ENCODE peak calls at places on chromosomes 2 and 18, in seven cellular contexts. One of them, this sample, is unnamed.

GRCh38 chr2:206472094-206472493 is 28.8 kb downstream of the ADAM23 start:
- DNase-seq in tibial nerve: no peak
- DNase-seq in transverse colon: no peak
- DNase-seq in pancreas: no peak
- DNase-seq in suprapubic skin: no peak
- DNase-seq in spleen: no peak
- DNase-seq in heart left ventricle: no peak
- DNase-seq in this sample: no peak

GRCh38 chr18:48376406-48376805 is 32.8 kb downstream of the ZBTB7C start:
- DNase-seq in tibial nerve: no peak
- DNase-seq in transverse colon: no peak
- DNase-seq in pancreas: no peak
- DNase-seq in suprapubic skin: no peak
- DNase-seq in spleen: no peak
- DNase-seq in heart left ventricle: no peak
- DNase-seq in this sample: no peak

GRCh38 chr2:240557808-240558207 is at the start of gene ANKMY1:
- DNase-seq in tibial nerve: no peak
- DNase-seq in transverse colon: peak; percentile 68
- DNase-seq in pancreas: peak; percentile 60
- DNase-seq in suprapubic skin: peak; percentile 81
- DNase-seq in spleen: peak; percentile 89
- DNase-seq in heart left ventricle: peak; percentile 80
- DNase-seq in this sample: peak; percentile 80

GRCh38 chr2:28403388-28403956 is 10.8 kb downstream of the FOSL2 start:
- DNase-seq in tibial nerve: no peak
- DNase-seq in transverse colon: no peak
- DNase-seq in pancreas: no peak
- DNase-seq in suprapubic skin: no peak
- DNase-seq in spleen: no peak
- DNase-seq in heart left ventricle: no peak
- DNase-seq in this sample: no peak

GRCh38 chr2:207239222-207239674 is 73.5 kb upstream of the KLF7 start:
- DNase-seq in tibial nerve: peak; percentile 21
- DNase-seq in transverse colon: peak; percentile 29
- DNase-seq in pancreas: no peak
- DNase-seq in suprapubic skin: no peak
- DNase-seq in spleen: no peak
- DNase-seq in heart left ventricle: peak; percentile 82
- DNase-seq in this sample: peak; percentile 94

GRCh38 chr18:59865241-59865986 is 34.4 kb upstream of the PMAIP1 start:
- DNase-seq in tibial nerve: no peak
- DNase-seq in transverse colon: no peak
- DNase-seq in pancreas: no peak
- DNase-seq in suprapubic skin: peak; percentile 4
- DNase-seq in spleen: no peak
- DNase-seq in heart left ventricle: no peak
- DNase-seq in this sample: no peak

GRCh38 chr2:145750617-145751016 is 1230.7 kb upstream of the ZEB2 start:
- DNase-seq in tibial nerve: no peak
- DNase-seq in transverse colon: no peak
- DNase-seq in pancreas: no peak
- DNase-seq in suprapubic skin: no peak
- DNase-seq in spleen: no peak
- DNase-seq in heart left ventricle: no peak
- DNase-seq in this sample: no peak

GRCh38 chr2:129779783-129780182 is 199.7 kb upstream of the RAB6C start:
- DNase-seq in tibial nerve: no peak
- DNase-seq in transverse colon: no peak
- DNase-seq in pancreas: no peak
- DNase-seq in suprapubic skin: peak; percentile 66
- DNase-seq in spleen: peak; percentile 68
- DNase-seq in heart left ventricle: no peak
- DNase-seq in this sample: no peak

GRCh38 chr2:128494307-128494639 is 175.6 kb upstream of the HS6ST1 start:
- DNase-seq in tibial nerve: no peak
- DNase-seq in transverse colon: no peak
- DNase-seq in pancreas: no peak
- DNase-seq in suprapubic skin: no peak
- DNase-seq in spleen: no peak
- DNase-seq in heart left ventricle: no peak
- DNase-seq in this sample: no peak

GRCh38 chr2:96296925-96297324 is 8.4 kb downstream of the SNRNP200 start:
- DNase-seq in tibial nerve: no peak
- DNase-seq in transverse colon: no peak
- DNase-seq in pancreas: no peak
- DNase-seq in suprapubic skin: no peak
- DNase-seq in spleen: no peak
- DNase-seq in heart left ventricle: no peak
- DNase-seq in this sample: no peak

GRCh38 chr18:3985664-3986063 is 469.4 kb downstream of the DLGAP1 start:
- DNase-seq in tibial nerve: no peak
- DNase-seq in transverse colon: no peak
- DNase-seq in pancreas: no peak
- DNase-seq in suprapubic skin: no peak
- DNase-seq in spleen: no peak
- DNase-seq in heart left ventricle: no peak
- DNase-seq in this sample: no peak
- TF ChIP-seq CTCF in tibial nerve: no peak
- TF ChIP-seq CTCF in transverse colon: no peak
- TF ChIP-seq CTCF in pancreas: no peak
- TF ChIP-seq CTCF in suprapubic skin: no peak
- TF ChIP-seq CTCF in spleen: no peak
- TF ChIP-seq CTCF in heart left ventricle: no peak
- TF ChIP-seq CTCF in this sample: peak; percentile 52

GRCh38 chr2:222296311-222296736 is 2.5 kb downstream of the PAX3 start:
- DNase-seq in tibial nerve: no peak
- DNase-seq in transverse colon: no peak
- DNase-seq in pancreas: no peak
- DNase-seq in suprapubic skin: no peak
- DNase-seq in spleen: no peak
- DNase-seq in heart left ventricle: no peak
- DNase-seq in this sample: no peak

GRCh38 chr2:222293660-222294630 is 4.9 kb downstream of the PAX3 start:
- DNase-seq in tibial nerve: no peak
- DNase-seq in transverse colon: no peak
- DNase-seq in pancreas: no peak
- DNase-seq in suprapubic skin: no peak
- DNase-seq in spleen: no peak
- DNase-seq in heart left ventricle: no peak
- DNase-seq in this sample: no peak

GRCh38 chr2:222296911-222297599 is 1.7 kb downstream of the PAX3 start:
- DNase-seq in tibial nerve: no peak
- DNase-seq in transverse colon: no peak
- DNase-seq in pancreas: no peak
- DNase-seq in suprapubic skin: no peak
- DNase-seq in spleen: peak; percentile 76
- DNase-seq in heart left ventricle: no peak
- DNase-seq in this sample: no peak

GRCh38 chr2:222295368-222296041 is 3.3 kb downstream of the PAX3 start:
- DNase-seq in tibial nerve: no peak
- DNase-seq in transverse colon: no peak
- DNase-seq in pancreas: no peak
- DNase-seq in suprapubic skin: no peak
- DNase-seq in spleen: no peak
- DNase-seq in heart left ventricle: no peak
- DNase-seq in this sample: no peak

DNA sequence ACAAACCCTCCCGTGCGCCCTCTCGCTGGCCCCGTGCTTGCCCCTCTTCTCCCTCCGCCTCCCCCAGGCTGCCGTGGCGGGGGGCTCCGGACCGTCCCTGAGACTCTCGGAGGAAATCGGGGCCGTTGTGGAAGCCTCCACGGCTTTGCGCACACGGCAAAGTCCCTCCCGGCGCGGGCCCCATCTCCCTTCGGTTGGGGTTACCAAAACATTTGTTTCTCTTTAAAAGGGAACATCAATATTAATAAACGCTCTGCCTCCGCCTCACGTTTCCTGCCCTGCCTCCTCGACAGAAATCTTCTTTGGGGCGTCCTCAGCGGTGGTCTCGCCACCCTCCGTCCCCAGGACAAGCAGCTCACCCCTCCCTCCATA is 3.8 kb downstream of the PAX3 start:
- DNase-seq in tibial nerve: no peak
- DNase-seq in transverse colon: no peak
- DNase-seq in pancreas: no peak
- DNase-seq in suprapubic skin: no peak
- DNase-seq in spleen: no peak
- DNase-seq in heart left ventricle: no peak
- DNase-seq in this sample: no peak
- H3K4me3 ChIP-seq in tibial nerve: no peak overlapping the region
- H3K4me3 ChIP-seq in transverse colon: no peak overlapping the region
- H3K4me3 ChIP-seq in pancreas: no peak overlapping the region
- H3K4me3 ChIP-seq in suprapubic skin: peak overlapping the region; percentile 45
- H3K4me3 ChIP-seq in spleen: peak overlapping the region; percentile 25
- H3K4me3 ChIP-seq in heart left ventricle: peak overlapping the region; percentile 40
- H3K4me3 ChIP-seq in this sample: no peak overlapping the region

DNA sequence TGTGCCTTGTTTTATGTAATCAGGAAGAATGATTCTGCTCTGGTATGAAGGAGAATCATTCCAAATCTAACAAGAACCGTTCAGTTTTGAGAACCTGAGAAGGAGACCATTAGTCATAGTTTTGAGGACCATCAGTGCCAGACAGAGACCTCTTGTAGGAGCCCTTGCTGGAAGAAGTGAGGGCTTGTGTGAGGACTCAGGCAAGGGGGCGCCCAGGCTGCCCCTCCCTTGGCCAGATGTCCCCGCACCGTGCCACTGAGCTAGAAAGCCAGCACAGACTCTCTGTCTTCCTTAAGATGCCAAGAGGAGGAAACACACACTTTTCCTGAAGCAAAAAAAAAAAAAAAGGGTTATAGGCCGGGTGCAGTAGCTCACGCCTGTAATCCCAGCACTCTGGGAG is 55.7 kb upstream of the SLC39A10 start:
- DNase-seq in tibial nerve: no peak
- DNase-seq in transverse colon: no peak
- DNase-seq in pancreas: no peak
- DNase-seq in suprapubic skin: no peak
- DNase-seq in spleen: no peak
- DNase-seq in heart left ventricle: no peak
- DNase-seq in this sample: no peak
- H3K27ac ChIP-seq in tibial nerve: no peak overlapping the region
- H3K27ac ChIP-seq in transverse colon: no peak overlapping the region
- H3K27ac ChIP-seq in pancreas: no peak overlapping the region
- H3K27ac ChIP-seq in suprapubic skin: peak overlapping the region; percentile 76
- H3K27ac ChIP-seq in spleen: no peak overlapping the region
- H3K27ac ChIP-seq in heart left ventricle: no peak overlapping the region
- H3K27ac ChIP-seq in this sample: no peak overlapping the region

GRCh38 chr2:172427256-172427989 is at the start of gene ITGA6:
- DNase-seq in tibial nerve: peak; percentile 41
- DNase-seq in transverse colon: peak; percentile 93
- DNase-seq in pancreas: peak; percentile 90
- DNase-seq in suprapubic skin: peak; percentile 84
- DNase-seq in spleen: peak; percentile 93
- DNase-seq in heart left ventricle: peak; percentile 78
- DNase-seq in this sample: peak; percentile 85

GRCh38 chr2:172426635-172427255 is 641 bp upstream of the ITGA6 start:
- DNase-seq in tibial nerve: no peak
- DNase-seq in transverse colon: no peak
- DNase-seq in pancreas: no peak
- DNase-seq in suprapubic skin: peak; percentile 66
- DNase-seq in spleen: no peak
- DNase-seq in heart left ventricle: no peak
- DNase-seq in this sample: no peak

GRCh38 chr2:172429351-172429968 is 2.1 kb downstream of the ITGA6 start:
- DNase-seq in tibial nerve: no peak
- DNase-seq in transverse colon: no peak
- DNase-seq in pancreas: no peak
- DNase-seq in suprapubic skin: peak; percentile 35
- DNase-seq in spleen: no peak
- DNase-seq in heart left ventricle: no peak
- DNase-seq in this sample: no peak

GRCh38 chr2:172428841-172429173 is 1.4 kb downstream of the ITGA6 start:
- DNase-seq in tibial nerve: no peak
- DNase-seq in transverse colon: no peak
- DNase-seq in pancreas: no peak
- DNase-seq in suprapubic skin: peak; percentile 57
- DNase-seq in spleen: no peak
- DNase-seq in heart left ventricle: no peak
- DNase-seq in this sample: no peak

GRCh38 chr2:172427990-172428840 is 829 bp downstream of the ITGA6 start:
- DNase-seq in tibial nerve: peak; percentile 26
- DNase-seq in transverse colon: peak; percentile 79
- DNase-seq in pancreas: peak; percentile 68
- DNase-seq in suprapubic skin: peak; percentile 78
- DNase-seq in spleen: peak; percentile 88
- DNase-seq in heart left ventricle: peak; percentile 59
- DNase-seq in this sample: no peak
- TF ChIP-seq CTCF in tibial nerve: peak; percentile 3
- TF ChIP-seq CTCF in transverse colon: no peak
- TF ChIP-seq CTCF in pancreas: no peak
- TF ChIP-seq CTCF in suprapubic skin: no peak
- TF ChIP-seq CTCF in spleen: no peak
- TF ChIP-seq CTCF in heart left ventricle: no peak
- TF ChIP-seq CTCF in this sample: no peak